ENCODE peak calls at places on chromosomes 13 and 19, in nine cellular contexts. One of them, this sample, is unnamed. For H3K4me1, the result is how much of the 10 kb centered on the place peaks cover.

GRCh38 chr19:5132698-5133651 is 164.1 kb downstream of the KDM4B start:
- DNase-seq in GM23248: no peak
- DNase-seq in neuronal stem cell: no peak
- DNase-seq in osteoblast: no peak
- DNase-seq in PC-9: no peak
- DNase-seq in IMR-90: no peak
- DNase-seq in mammary epithelial cell: no peak
- DNase-seq in HCT116: no peak
- DNase-seq in SK-N-SH: no peak
- DNase-seq in this sample: no peak

GRCh38 chr19:13207237-13208130 is 57.3 kb downstream of the IER2 start:
- DNase-seq in HCT116: no peak
- DNase-seq in GM23248: peak
- DNase-seq in SK-N-SH: no peak
- DNase-seq in neuronal stem cell: no peak
- DNase-seq in IMR-90: no peak
- DNase-seq in mammary epithelial cell: no peak
- DNase-seq in PC-9: peak
- DNase-seq in osteoblast: peak
- DNase-seq in this sample: peak

GRCh38 chr13:45522571-45522970 is 57.8 kb downstream of the COG3 start:
- DNase-seq in GM23248: peak
- DNase-seq in mammary epithelial cell: no peak
- DNase-seq in SK-N-SH: no peak
- DNase-seq in neuronal stem cell: no peak
- DNase-seq in HCT116: no peak
- DNase-seq in osteoblast: no peak
- DNase-seq in PC-9: no peak
- DNase-seq in IMR-90: peak
- DNase-seq in this sample: no peak

GRCh38 chr19:45637890-45638667 is 1.1 kb downstream of the EML2 start:
- DNase-seq in neuronal stem cell: no peak
- DNase-seq in PC-9: peak
- DNase-seq in SK-N-SH: no peak
- DNase-seq in osteoblast: peak
- DNase-seq in mammary epithelial cell: peak
- DNase-seq in IMR-90: peak
- DNase-seq in GM23248: peak
- DNase-seq in HCT116: no peak
- DNase-seq in this sample: no peak

GRCh38 chr19:8544168-8544567 is 30.2 kb upstream of the ZNF414 start:
- DNase-seq in SK-N-SH: no peak
- DNase-seq in GM23248: no peak
- DNase-seq in neuronal stem cell: no peak
- DNase-seq in osteoblast: peak
- DNase-seq in HCT116: no peak
- DNase-seq in IMR-90: no peak
- DNase-seq in PC-9: no peak
- DNase-seq in mammary epithelial cell: no peak
- DNase-seq in this sample: no peak

GRCh38 chr19:44643605-44644390 is at the start of gene PVR:
- DNase-seq in neuronal stem cell: peak
- DNase-seq in mammary epithelial cell: peak
- DNase-seq in osteoblast: peak
- DNase-seq in IMR-90: peak
- DNase-seq in HCT116: no peak
- DNase-seq in GM23248: peak
- DNase-seq in SK-N-SH: peak
- DNase-seq in PC-9: peak
- DNase-seq in this sample: peak

GRCh38 chr19:8578642-8579265 is 1.5 kb upstream of the MYO1F start:
- DNase-seq in SK-N-SH: peak
- DNase-seq in mammary epithelial cell: peak
- DNase-seq in neuronal stem cell: peak
- DNase-seq in IMR-90: peak
- DNase-seq in osteoblast: peak
- DNase-seq in PC-9: peak
- DNase-seq in HCT116: peak
- DNase-seq in GM23248: peak
- DNase-seq in this sample: peak

GRCh38 chr19:17950310-17951150 is 16.4 kb upstream of the KCNN1 start:
- DNase-seq in PC-9: peak
- DNase-seq in HCT116: no peak
- DNase-seq in GM23248: peak
- DNase-seq in osteoblast: peak
- DNase-seq in mammary epithelial cell: no peak
- DNase-seq in SK-N-SH: no peak
- DNase-seq in IMR-90: no peak
- DNase-seq in neuronal stem cell: no peak
- DNase-seq in this sample: peak

GRCh38 chr19:38686530-38686888 is 39.1 kb downstream of the ACTN4 start:
- DNase-seq in mammary epithelial cell: no peak
- DNase-seq in HCT116: no peak
- DNase-seq in SK-N-SH: no peak
- DNase-seq in osteoblast: no peak
- DNase-seq in PC-9: no peak
- DNase-seq in neuronal stem cell: no peak
- DNase-seq in IMR-90: no peak
- DNase-seq in GM23248: no peak
- DNase-seq in this sample: no peak

GRCh38 chr13:113850722-113851479 is 13.0 kb downstream of the GAS6 start:
- DNase-seq in osteoblast: no peak
- DNase-seq in mammary epithelial cell: no peak
- DNase-seq in PC-9: no peak
- DNase-seq in SK-N-SH: no peak
- DNase-seq in HCT116: no peak
- DNase-seq in IMR-90: no peak
- DNase-seq in GM23248: no peak
- DNase-seq in neuronal stem cell: no peak
- DNase-seq in this sample: no peak

DNA sequence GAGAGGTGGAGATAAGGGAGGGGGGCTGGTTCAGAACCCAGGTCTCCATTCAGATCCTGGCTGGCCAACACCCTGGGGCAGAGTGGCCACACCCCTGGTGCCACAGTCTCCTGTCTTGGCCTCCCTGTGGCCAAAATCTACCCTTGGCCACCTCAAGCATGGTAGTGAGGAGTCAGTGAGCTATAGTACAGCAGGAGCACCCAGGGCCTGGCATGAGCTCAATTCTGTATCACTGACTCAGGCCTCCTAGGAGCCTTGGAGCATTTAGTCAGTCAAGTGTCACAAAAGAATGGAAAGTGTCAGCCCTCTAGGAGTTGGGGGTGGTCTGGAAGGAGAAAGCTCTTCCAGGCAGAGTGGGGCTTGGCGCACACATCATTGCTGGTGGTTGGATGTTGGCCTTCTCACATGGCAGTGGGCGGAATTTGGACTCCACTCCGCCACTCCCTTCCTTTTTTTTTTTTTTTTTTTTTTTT is 6.6 kb upstream of the CD79A start:
- DNase-seq in IMR-90: peak
- DNase-seq in HCT116: no peak
- DNase-seq in SK-N-SH: peak
- DNase-seq in osteoblast: peak
- DNase-seq in mammary epithelial cell: no peak
- DNase-seq in PC-9: no peak
- DNase-seq in neuronal stem cell: no peak
- DNase-seq in GM23248: peak
- DNase-seq in this sample: no peak
- H3K4me1 ChIP-seq in IMR-90: under half
- H3K4me1 ChIP-seq in HCT116: under half
- H3K4me1 ChIP-seq in SK-N-SH: under half
- H3K4me1 ChIP-seq in osteoblast: under half
- H3K4me1 ChIP-seq in mammary epithelial cell: under half
- H3K4me1 ChIP-seq in PC-9: under half
- H3K4me1 ChIP-seq in neuronal stem cell: under half
- H3K4me1 ChIP-seq in GM23248: under half
- H3K4me1 ChIP-seq in this sample: under half

DNA sequence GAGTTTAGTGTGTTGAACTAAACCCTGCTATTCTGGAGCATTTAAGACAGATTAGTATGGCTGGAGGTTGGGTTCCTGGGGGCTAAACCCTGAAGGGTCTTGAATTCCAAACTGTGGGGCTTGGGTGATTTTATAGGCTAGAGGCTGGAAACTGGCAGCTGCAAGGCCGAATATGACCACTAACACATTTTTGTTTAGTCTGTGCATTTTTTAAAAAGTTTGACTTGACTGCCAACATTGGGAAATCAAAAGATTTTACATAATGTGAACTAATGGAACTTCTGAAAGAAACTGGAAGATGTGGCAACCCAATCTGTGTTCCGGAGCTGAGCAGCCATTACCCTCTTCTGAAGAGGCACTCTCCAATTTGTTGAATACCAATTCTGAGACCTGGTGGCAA is 5.1 kb downstream of the ZNF784 start:
- DNase-seq in PC-9: no peak
- DNase-seq in neuronal stem cell: no peak
- DNase-seq in SK-N-SH: no peak
- DNase-seq in GM23248: peak
- DNase-seq in IMR-90: peak
- DNase-seq in mammary epithelial cell: no peak
- DNase-seq in osteoblast: peak
- DNase-seq in HCT116: no peak
- DNase-seq in this sample: no peak
- H3K27ac ChIP-seq in PC-9: no peak
- H3K27ac ChIP-seq in neuronal stem cell: no peak
- H3K27ac ChIP-seq in SK-N-SH: no peak
- H3K27ac ChIP-seq in GM23248: no peak
- H3K27ac ChIP-seq in IMR-90: peak
- H3K27ac ChIP-seq in mammary epithelial cell: no peak
- H3K27ac ChIP-seq in osteoblast: no peak
- H3K27ac ChIP-seq in HCT116: no peak
- H3K27ac ChIP-seq in this sample: no peak

DNA sequence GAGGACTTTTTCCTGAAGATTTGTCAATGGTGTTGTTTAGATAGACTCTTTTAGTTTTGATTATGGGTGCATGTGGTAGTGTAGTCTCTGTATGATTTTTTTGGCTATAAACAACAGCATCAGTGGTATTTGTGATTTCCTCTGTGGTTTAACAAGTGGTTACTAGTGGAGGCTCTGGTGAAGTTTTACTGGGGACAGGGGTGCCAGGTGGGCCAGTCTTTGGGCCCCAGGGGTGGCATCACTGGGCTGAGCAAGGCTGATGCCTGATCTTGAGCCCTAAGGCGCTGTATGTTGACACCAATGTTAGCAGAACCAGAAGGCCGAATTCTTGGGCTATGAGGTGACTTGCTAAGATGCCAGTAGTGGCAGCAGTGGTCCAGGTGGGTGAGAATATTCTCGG is 811.4 kb downstream of the DACH1 start:
- DNase-seq in mammary epithelial cell: no peak
- DNase-seq in HCT116: no peak
- DNase-seq in PC-9: no peak
- DNase-seq in osteoblast: no peak
- DNase-seq in GM23248: no peak
- DNase-seq in neuronal stem cell: no peak
- DNase-seq in SK-N-SH: no peak
- DNase-seq in IMR-90: no peak
- DNase-seq in this sample: no peak
- H2AFZ ChIP-seq in mammary epithelial cell: no peak
- H2AFZ ChIP-seq in HCT116: no peak
- H2AFZ ChIP-seq in PC-9: no peak
- H2AFZ ChIP-seq in osteoblast: no peak
- H2AFZ ChIP-seq in GM23248: no peak
- H2AFZ ChIP-seq in neuronal stem cell: peak
- H2AFZ ChIP-seq in SK-N-SH: no peak
- H2AFZ ChIP-seq in IMR-90: no peak
- H2AFZ ChIP-seq in this sample: no peak

GRCh38 chr13:73715910-73716257 is 418.3 kb downstream of the KLF12 start:
- DNase-seq in osteoblast: no peak
- DNase-seq in HCT116: no peak
- DNase-seq in SK-N-SH: no peak
- DNase-seq in GM23248: no peak
- DNase-seq in neuronal stem cell: no peak
- DNase-seq in PC-9: no peak
- DNase-seq in mammary epithelial cell: peak
- DNase-seq in IMR-90: no peak
- DNase-seq in this sample: no peak
- H3K4me1 ChIP-seq in osteoblast: under half
- H3K4me1 ChIP-seq in HCT116: under half
- H3K4me1 ChIP-seq in SK-N-SH: under half
- H3K4me1 ChIP-seq in GM23248: under half
- H3K4me1 ChIP-seq in neuronal stem cell: under half
- H3K4me1 ChIP-seq in PC-9: under half
- H3K4me1 ChIP-seq in mammary epithelial cell: under half
- H3K4me1 ChIP-seq in IMR-90: under half
- H3K4me1 ChIP-seq in this sample: under half

GRCh38 chr13:74246398-74246975 is 112.3 kb upstream of the KLF12 start:
- DNase-seq in IMR-90: peak
- DNase-seq in HCT116: no peak
- DNase-seq in PC-9: no peak
- DNase-seq in SK-N-SH: no peak
- DNase-seq in mammary epithelial cell: no peak
- DNase-seq in neuronal stem cell: no peak
- DNase-seq in GM23248: peak
- DNase-seq in osteoblast: peak
- DNase-seq in this sample: no peak

GRCh38 chr13:74248477-74248876 is 114.3 kb upstream of the KLF12 start:
- DNase-seq in osteoblast: no peak
- DNase-seq in GM23248: no peak
- DNase-seq in HCT116: no peak
- DNase-seq in mammary epithelial cell: no peak
- DNase-seq in PC-9: no peak
- DNase-seq in IMR-90: no peak
- DNase-seq in SK-N-SH: no peak
- DNase-seq in neuronal stem cell: no peak
- DNase-seq in this sample: no peak

DNA sequence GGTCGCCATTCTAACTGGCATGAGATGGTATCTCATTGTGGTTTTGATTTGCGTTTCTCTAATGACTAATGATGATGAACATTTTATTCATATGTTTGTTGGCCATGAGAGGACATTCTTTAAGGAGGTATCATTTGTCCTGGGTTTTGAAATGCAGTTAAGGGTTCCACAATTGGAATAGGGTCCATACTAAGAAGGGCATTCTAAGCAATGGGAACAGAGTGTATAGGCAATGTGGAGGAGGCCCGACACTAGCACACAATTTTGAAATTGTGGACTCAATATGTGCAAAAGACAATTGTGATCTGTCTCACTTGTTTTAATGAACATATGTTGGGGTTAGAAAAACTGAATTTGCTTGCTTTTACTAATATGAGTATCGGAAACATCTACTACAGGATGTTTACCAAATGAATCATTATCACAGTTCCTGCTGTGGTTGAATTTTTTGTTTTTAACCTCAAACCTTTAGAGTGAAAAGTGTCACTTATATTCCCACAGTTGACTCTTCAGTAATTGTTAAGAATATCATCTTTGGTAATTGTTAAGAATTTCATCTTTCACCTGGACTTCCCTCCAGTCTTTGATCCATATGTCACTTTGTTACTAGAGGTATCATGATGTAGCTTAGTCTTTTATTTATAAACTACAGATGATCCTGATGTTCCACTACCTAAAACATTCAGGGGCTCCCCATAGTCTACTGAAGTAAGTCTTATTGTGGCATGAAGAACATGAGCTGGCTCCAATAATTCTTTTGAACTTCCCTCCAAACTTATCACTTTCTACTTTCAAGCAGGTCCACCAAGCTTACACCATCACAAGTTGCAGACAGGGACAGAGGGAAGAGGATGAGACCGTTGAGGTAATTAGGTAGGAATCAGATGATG is 109.7 kb upstream of the KLF12 start:
- DNase-seq in osteoblast: peak
- DNase-seq in IMR-90: peak
- DNase-seq in HCT116: no peak
- DNase-seq in GM23248: peak
- DNase-seq in PC-9: no peak
- DNase-seq in SK-N-SH: no peak
- DNase-seq in neuronal stem cell: no peak
- DNase-seq in mammary epithelial cell: peak
- DNase-seq in this sample: no peak
- H3K27ac ChIP-seq in osteoblast: peak
- H3K27ac ChIP-seq in IMR-90: no peak
- H3K27ac ChIP-seq in HCT116: no peak
- H3K27ac ChIP-seq in GM23248: peak
- H3K27ac ChIP-seq in PC-9: no peak
- H3K27ac ChIP-seq in SK-N-SH: peak
- H3K27ac ChIP-seq in neuronal stem cell: no peak
- H3K27ac ChIP-seq in mammary epithelial cell: peak
- H3K27ac ChIP-seq in this sample: no peak

This sample was measured in neural progenitor cell.